ENCODE peak calls at places on chromosomes 1 and 21, in nine cellular contexts. B is HepG2, R is IMR-90, S is tibial nerve, Q is Peyer's patch, L is ovary, T is prostate gland, K is stomach, E is breast epithelium. A is an unnamed sample.

GRCh38 chr1:52726265-52727113 is at the start of gene ZYG11B:
- DNase-seq in K (peak; percentile 91), E (peak; percentile 78), L (peak; percentile 93), Q (peak; percentile 95), R (peak; percentile 76), B (peak; percentile 62), S (peak; percentile 80), T (peak; percentile 86), A (peak; percentile 90)

GRCh38 chr21:17467829-17468228 is 45.0 kb upstream of the CXADR start:
- DNase-seq in K (no peak), R (peak; percentile 56), L (no peak), T (no peak), B (peak; percentile 66), E (no peak), S (no peak), Q (no peak), A (no peak)

GRCh38 chr1:217562229-217562878 is 68.5 kb downstream of the GPATCH2 start:
- DNase-seq in E (no peak), B (peak; percentile 11), S (no peak), T (no peak), K (no peak), L (no peak), Q (no peak), R (peak; percentile 86), A (no peak)

GRCh38 chr21:37696936-37697335 is 219.3 kb downstream of the KCNJ6 start:
- DNase-seq in L (no peak), B (no peak), T (no peak), S (no peak), R (no peak), Q (no peak), E (no peak), K (no peak), A (no peak)

GRCh38 chr1:180258290-180258689 is 28.2 kb downstream of the LHX4 start:
- DNase-seq in Q (no peak), B (no peak), T (no peak), L (no peak), S (no peak), E (no peak), K (no peak), R (no peak), A (no peak)

GRCh38 chr1:110051262-110051648 is 16.8 kb downstream of the STRIP1 start:
- DNase-seq in S (no peak), R (peak; percentile 52), K (no peak), T (no peak), L (no peak), Q (no peak), B (no peak), E (no peak), A (no peak)

GRCh38 chr1:241841661-241842060 is 6.3 kb upstream of the EXO1 start:
- DNase-seq in Q (no peak), R (no peak), T (no peak), E (no peak), K (no peak), S (no peak), L (no peak), B (no peak), A (no peak)

GRCh38 chr1:44739361-44740178 is at the start of gene KIF2C:
- DNase-seq in S (peak; percentile 94), Q (peak; percentile 98), E (peak; percentile 95), B (peak; percentile 93), T (peak; percentile 92), L (peak; percentile 97), R (peak; percentile 97), K (peak; percentile 97), A (peak; percentile 97)

DNA sequence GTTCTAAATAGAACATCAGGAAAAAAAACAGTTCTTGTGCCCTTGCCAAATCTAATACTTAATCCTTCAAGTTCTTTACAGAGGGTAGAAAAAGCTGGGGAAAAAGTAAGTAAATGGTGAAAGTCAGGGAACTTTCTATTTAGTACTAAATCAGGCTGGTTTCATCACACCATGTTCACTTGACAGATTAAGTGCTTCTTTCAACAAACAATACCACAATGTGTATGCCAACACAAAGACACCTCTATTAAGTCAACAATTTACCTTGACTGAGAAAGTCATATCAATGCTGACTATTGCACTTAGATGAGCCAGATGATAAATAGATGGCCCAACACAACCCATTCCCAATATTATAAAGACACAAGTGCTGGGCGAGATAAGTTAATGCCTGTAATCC is 9.6 kb downstream of the DBT start:
- DNase-seq in Q (no peak), R (no peak), B (no peak), E (no peak), S (no peak), T (no peak), L (no peak), K (no peak), A (no peak)
- H3K27ac ChIP-seq in Q (no peak overlapping the region), R (no peak overlapping the region), B (no peak overlapping the region), E (no peak overlapping the region), S (no peak overlapping the region), T (peak overlapping the region; percentile 19), L (no peak overlapping the region), K (no peak overlapping the region), A (no peak overlapping the region)

GRCh38 chr1:233615571-233615970 is 1.7 kb downstream of the KCNK1 start:
- DNase-seq in Q (no peak), B (no peak), T (no peak), E (no peak), R (no peak), L (no peak), K (no peak), S (no peak), A (no peak)

GRCh38 chr1:233614743-233615521 is 1.0 kb downstream of the KCNK1 start:
- DNase-seq in L (no peak), T (peak; percentile 32), K (peak; percentile 37), R (no peak), S (no peak), Q (peak; percentile 57), E (peak; percentile 45), B (no peak), A (peak; percentile 25)

GRCh38 chr1:233610628-233611027 is 3.3 kb upstream of the KCNK1 start:
- DNase-seq in Q (no peak), R (no peak), B (no peak), S (no peak), T (no peak), E (no peak), K (no peak), L (no peak), A (no peak)

GRCh38 chr1:233614173-233614742 is 352 bp downstream of the KCNK1 start:
- DNase-seq in R (peak; percentile 19), K (peak; percentile 46), B (no peak), S (no peak), Q (no peak), L (peak; percentile 54), E (peak; percentile 35), T (peak; percentile 45), A (peak; percentile 32)

DNA sequence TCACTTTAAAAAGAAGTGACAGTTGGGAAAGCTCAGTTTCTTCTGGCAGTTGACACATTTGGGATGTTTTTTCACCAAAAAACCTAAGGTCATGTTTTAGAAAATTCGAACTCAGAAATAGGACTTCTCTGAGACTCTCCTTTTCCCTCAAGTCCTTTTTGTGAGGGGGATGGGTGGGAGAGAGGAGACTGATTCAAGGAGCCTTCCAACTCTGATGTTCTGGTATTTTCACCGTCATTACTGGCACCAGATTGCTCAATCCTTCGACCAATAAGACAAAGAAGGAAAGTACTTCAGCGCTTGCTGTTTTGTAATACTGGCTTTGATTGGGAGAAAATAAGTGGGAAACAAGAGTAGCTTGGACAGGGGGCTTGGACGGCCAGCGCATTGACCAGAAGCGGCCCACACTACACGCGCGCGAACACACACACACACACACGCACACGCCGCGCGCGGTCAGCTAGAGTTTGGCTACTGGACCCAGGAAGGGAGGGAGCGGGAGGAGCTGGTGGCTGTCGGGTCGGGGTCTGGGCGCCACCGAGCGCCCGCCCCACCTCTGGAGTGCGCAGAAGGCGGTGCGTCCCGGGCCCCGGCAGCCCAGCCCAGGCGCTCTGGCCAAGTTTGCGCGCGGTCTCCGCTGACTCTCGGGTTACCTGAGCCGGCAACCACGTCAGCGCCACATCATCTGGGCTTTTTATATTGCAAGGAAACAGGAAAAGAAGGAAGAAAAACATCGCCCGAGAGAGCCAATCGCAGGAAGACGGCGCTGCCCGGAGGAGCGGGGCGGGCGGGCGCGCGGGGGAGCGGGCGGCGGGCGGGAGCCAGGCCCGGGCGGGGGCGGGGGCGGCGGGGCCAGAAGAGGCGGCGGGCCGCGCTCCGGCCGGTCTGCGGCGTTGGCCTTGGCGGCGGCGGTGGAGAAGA is at the start of gene KCNK1:
- DNase-seq in S (no peak), Q (peak; percentile 86), B (no peak), L (peak; percentile 77), T (peak; percentile 83), E (peak; percentile 70), R (peak; percentile 65), K (peak; percentile 86), A (peak; percentile 79)
- H3K4me3 ChIP-seq in S (peak within 1 kb of the TSS; percentile 53), Q (peak within 1 kb of the TSS; percentile 46), B (no peak within 1 kb of the TSS), L (peak within 1 kb of the TSS; percentile 49), T (peak within 1 kb of the TSS; percentile 49), E (peak within 1 kb of the TSS; percentile 89), R (peak within 1 kb of the TSS; percentile 89), K (peak within 1 kb of the TSS; percentile 56), A (peak within 1 kb of the TSS; percentile 65)

GRCh38 chr1:89633745-89634625 is 1.1 kb downstream of the LRRC8C start:
- DNase-seq in S (no peak), E (peak; percentile 22), B (no peak), L (peak; percentile 33), R (peak; percentile 48), Q (no peak), T (no peak), K (no peak), A (peak; percentile 44)

GRCh38 chr1:89630046-89630445 is 2.9 kb upstream of the LRRC8C start:
- DNase-seq in R (no peak), L (no peak), S (no peak), T (no peak), B (no peak), K (no peak), E (no peak), Q (no peak), A (no peak)

GRCh38 chr1:89633103-89633744 is at the start of gene LRRC8C:
- DNase-seq in L (peak; percentile 67), B (no peak), Q (peak; percentile 82), T (peak; percentile 29), R (peak; percentile 48), K (peak; percentile 49), E (peak; percentile 26), S (no peak), A (peak; percentile 51)

GRCh38 chr1:89631756-89632155 is 1.2 kb upstream of the LRRC8C start:
- DNase-seq in L (no peak), B (no peak), Q (no peak), R (no peak), E (no peak), K (no peak), S (no peak), T (no peak), A (no peak)

DNA sequence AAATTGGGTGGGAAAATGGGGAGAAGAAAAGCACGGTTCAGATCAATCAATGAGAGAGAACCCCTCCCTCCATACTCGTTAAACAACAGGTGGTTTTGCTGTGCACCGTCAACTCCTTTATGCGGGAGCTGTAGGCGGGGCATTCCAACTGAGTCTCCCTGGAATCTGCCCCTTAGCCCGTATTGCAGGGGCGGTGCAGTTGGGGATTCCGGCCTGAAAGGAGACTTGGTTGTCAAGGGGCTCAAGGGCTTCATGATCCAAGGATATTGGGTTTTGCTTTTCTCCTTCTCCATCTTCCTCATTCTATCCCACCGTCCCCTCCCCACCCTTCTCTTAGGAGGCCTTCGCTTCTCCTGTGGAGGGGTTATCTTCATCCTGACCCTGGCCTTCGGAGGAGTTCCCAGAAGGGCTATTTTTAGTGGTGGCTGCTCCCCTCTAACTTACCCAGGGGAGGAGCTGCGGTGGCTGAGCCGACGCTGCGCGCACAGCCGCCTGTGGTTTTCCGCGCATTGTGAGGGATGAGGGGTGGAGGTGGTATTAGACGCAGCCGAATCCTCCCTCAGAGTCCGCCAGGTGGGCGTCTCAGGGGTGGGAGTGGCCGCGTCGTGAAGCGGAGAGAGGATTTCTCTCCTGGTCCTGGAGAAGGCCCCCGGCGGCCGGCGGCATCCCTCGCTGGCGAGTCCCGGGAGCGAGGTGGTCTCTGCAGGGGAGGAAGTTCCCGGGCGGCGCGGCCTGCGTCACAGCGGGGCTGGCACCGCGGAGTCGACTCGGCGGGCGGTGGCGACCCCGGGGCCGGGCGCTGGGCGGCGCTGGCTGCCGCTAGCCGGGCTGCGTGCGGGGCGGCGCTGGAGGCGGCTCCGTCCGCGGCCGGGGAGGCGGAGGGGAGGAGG is 462 bp upstream of the LRRC8C start:
- DNase-seq in Q (peak; percentile 93), T (peak; percentile 61), S (peak; percentile 57), B (peak; percentile 8), L (peak; percentile 87), E (peak; percentile 55), K (peak; percentile 75), R (peak; percentile 71), A (peak; percentile 84)
- TF ChIP-seq POLR2A in Q (no peak), T (peak; percentile 18), S (peak; percentile 59), B (no peak), L (peak; percentile 40), E (no peak), K (no peak), R (peak; percentile 59), A (no peak)

GRCh38 chr1:154641534-154641933 is 33.5 kb upstream of the ADAR start:
- DNase-seq in K (no peak), B (no peak), S (no peak), R (no peak), Q (no peak), T (no peak), E (no peak), L (no peak), A (no peak)
- H3K27ac ChIP-seq in K (no peak overlapping the region), B (no peak overlapping the region), S (no peak overlapping the region), R (no peak overlapping the region), Q (no peak overlapping the region), T (no peak overlapping the region), E (no peak overlapping the region), L (no peak overlapping the region), A (no peak overlapping the region)

A was measured in uterus.